ENCODE peak calls at places on chromosome 10, in five cellular contexts. H is SK-N-SH, C is stomach, Y is tibial nerve, L is ovary. R is an unnamed sample. For H3K27me3, the result is how much of the 10 kb centered on the place peaks cover.

GRCh38 chr10:81920213-81920829 is 45.3 kb downstream of the NRG3 start:
- DNase-seq in H (peak), C (no peak), Y (no peak), L (no peak), R (no peak)

GRCh38 chr10:71974489-71975011 is 10.4 kb downstream of the CHST3 start:
- DNase-seq in Y (no peak), C (no peak), L (no peak), H (no peak), R (no peak)

GRCh38 chr10:22978287-22978686 is 50.4 kb downstream of the ARMC3 start:
- DNase-seq in C (no peak), L (no peak), Y (no peak), H (no peak), R (no peak)

GRCh38 chr10:72335394-72336258 is 19.1 kb downstream of the DNAJB12 start:
- DNase-seq in H (peak), L (peak), Y (peak), C (peak), R (peak)

GRCh38 chr10:93580824-93581223 is 14.4 kb downstream of the FFAR4 start:
- DNase-seq in Y (no peak), L (no peak), H (no peak), C (no peak), R (no peak)

GRCh38 chr10:59536576-59537014 is 173.1 kb downstream of the SLC16A9 start:
- DNase-seq in C (no peak), L (peak), H (peak), Y (no peak), R (no peak)

GRCh38 chr10:124087672-124088634 is 5.4 kb downstream of the CHST15 start:
- DNase-seq in L (peak), Y (no peak), C (peak), H (peak), R (peak)

GRCh38 chr10:78937800-78938694 is 130.7 kb upstream of the ZMIZ1 start:
- DNase-seq in Y (no peak), C (no peak), L (no peak), H (peak), R (no peak)

GRCh38 chr10:3741688-3742461 is 43.1 kb downstream of the KLF6 start:
- DNase-seq in L (no peak), Y (no peak), H (no peak), C (no peak), R (no peak)

GRCh38 chr10:17109475-17110207 is 20.0 kb downstream of the CUBN start:
- DNase-seq in L (no peak), H (no peak), Y (no peak), C (no peak), R (no peak)

GRCh38 chr10:59560990-59561389 is 148.7 kb downstream of the SLC16A9 start:
- DNase-seq in L (no peak), C (no peak), H (no peak), Y (no peak), R (no peak)

GRCh38 chr10:114714281-114714741 is 56.2 kb upstream of the ABLIM1 start:
- DNase-seq in Y (no peak), C (peak), L (no peak), H (no peak), R (peak)

GRCh38 chr10:103868200-103868599 is 12.8 kb upstream of the SH3PXD2A start:
- DNase-seq in Y (no peak), L (no peak), H (no peak), C (no peak), R (no peak)

GRCh38 chr10:114151486-114151885 is 22.5 kb downstream of the CCDC186 start:
- DNase-seq in H (no peak), Y (no peak), C (no peak), L (no peak), R (no peak)

GRCh38 chr10:36023939-36024338 is 381.8 kb upstream of the FZD8 start:
- DNase-seq in C (no peak), L (no peak), H (no peak), Y (no peak), R (no peak)

GRCh38 chr10:49690673-49691356 is 11.4 kb downstream of the C10orf53 start:
- DNase-seq in Y (no peak), H (peak), L (no peak), C (no peak), R (no peak)

GRCh38 chr10:55509168-55509567 is 708.1 kb upstream of the PCDH15 start:
- DNase-seq in C (no peak), Y (no peak), H (no peak), L (no peak), R (no peak)

GRCh38 chr10:8159628-8160165 is 105.2 kb downstream of the GATA3 start:
- DNase-seq in H (no peak), Y (no peak), L (no peak), C (no peak), R (no peak)

GRCh38 chr10:112794201-112794600 is 155.8 kb upstream of the TCF7L2 start:
- DNase-seq in H (no peak), Y (no peak), C (no peak), L (no peak), R (no peak)

GRCh38 chr10:72564596-72564995 is 61.3 kb downstream of the MICU1 start:
- DNase-seq in Y (no peak), H (no peak), L (no peak), C (no peak), R (no peak)

GRCh38 chr10:131901181-131901829 is 497 bp downstream of the PPP2R2D start:
- DNase-seq in Y (peak), H (peak), C (peak), L (peak), R (peak)

GRCh38 chr10:79038104-79038840 is 30.5 kb upstream of the ZMIZ1 start:
- DNase-seq in Y (no peak), H (no peak), C (no peak), L (no peak), R (no peak)

GRCh38 chr10:11701451-11702095 is 40.6 kb upstream of the ECHDC3 start:
- DNase-seq in H (no peak), Y (no peak), C (no peak), L (no peak), R (no peak)

DNA sequence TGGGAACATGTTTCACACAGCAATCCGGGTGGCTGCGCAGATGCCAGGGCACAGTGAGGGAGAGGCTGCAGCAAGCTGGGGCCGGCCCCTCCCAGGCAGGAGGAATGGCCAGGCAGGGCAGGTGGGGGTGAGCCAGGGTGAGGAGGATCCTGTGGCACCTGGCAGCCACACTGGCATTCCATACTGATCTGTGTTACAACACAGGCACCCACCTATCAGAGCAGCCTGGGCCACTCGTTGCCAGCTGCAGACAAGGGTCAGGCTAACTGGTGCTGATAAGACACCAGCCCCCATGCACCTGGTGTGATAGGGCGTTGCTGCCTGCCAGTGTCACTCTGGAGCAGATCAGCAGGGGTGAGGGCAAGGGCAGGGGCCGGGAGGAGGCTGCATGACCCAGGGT is 16.6 kb upstream of the RET start:
- DNase-seq in L (no peak), Y (no peak), H (peak), C (peak), R (peak)
- H3K27me3 ChIP-seq in L (under half), Y (under half), H (under half), C (under half), R (under half)

GRCh38 chr10:53702489-53702888 is 929.9 kb upstream of the MBL2 start:
- DNase-seq in L (no peak), C (no peak), Y (no peak), H (no peak), R (no peak)

GRCh38 chr10:53697038-53697437 is 924.5 kb upstream of the MBL2 start:
- DNase-seq in H (no peak), Y (no peak), C (no peak), L (no peak), R (no peak)

GRCh38 chr10:53699231-53699630 is 926.6 kb upstream of the MBL2 start:
- DNase-seq in C (no peak), H (peak), L (no peak), Y (no peak), R (no peak)

GRCh38 chr10:53699684-53700083 is 927.1 kb upstream of the MBL2 start:
- DNase-seq in L (no peak), Y (no peak), H (peak), C (no peak), R (no peak)

GRCh38 chr10:53700227-53700626 is 927.6 kb upstream of the MBL2 start:
- DNase-seq in H (no peak), Y (no peak), L (no peak), C (no peak), R (no peak)
- TF ChIP-seq EP300 in H (no peak), Y (no peak), L (no peak), C (no peak), R (no peak)

GRCh38 chr10:118243907-118244306 is 98.2 kb downstream of the FAM204A start:
- DNase-seq in Y (no peak), L (no peak), C (no peak), H (no peak), R (no peak)
- H3K27me3 ChIP-seq in Y (half or more), L (under half), C (under half), H (under half), R (half or more)

GRCh38 chr10:66882271-66882670 is 43.6 kb upstream of the LRRTM3 start:
- DNase-seq in C (no peak), L (no peak), Y (no peak), H (no peak), R (no peak)

GRCh38 chr10:66888237-66888636 is 37.6 kb upstream of the LRRTM3 start:
- DNase-seq in L (no peak), H (no peak), Y (no peak), C (no peak), R (no peak)

GRCh38 chr10:66892833-66893232 is 33.0 kb upstream of the LRRTM3 start:
- DNase-seq in Y (no peak), L (no peak), C (no peak), H (no peak), R (no peak)

GRCh38 chr10:66881814-66882213 is 44.0 kb upstream of the LRRTM3 start:
- DNase-seq in C (no peak), H (no peak), L (no peak), Y (no peak), R (no peak)

DNA sequence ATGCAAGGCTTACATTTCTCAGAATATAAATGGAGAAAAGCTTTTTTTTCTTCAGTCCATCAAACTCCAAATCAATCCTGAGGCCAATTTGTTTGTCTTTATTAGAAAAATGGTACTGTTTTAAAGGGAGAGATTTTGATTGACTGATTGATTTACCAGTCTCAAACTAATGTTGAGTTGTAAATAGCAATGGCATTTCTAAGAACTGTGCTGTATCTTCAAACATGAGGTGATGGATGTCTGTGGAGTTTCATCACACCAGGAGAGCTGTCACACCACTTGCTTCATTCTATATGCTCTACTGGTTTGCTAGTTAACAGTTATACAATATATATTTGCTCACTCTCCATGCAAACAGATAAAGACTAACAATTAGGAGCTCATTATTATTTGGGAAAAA is 39.0 kb upstream of the LRRTM3 start:
- DNase-seq in L (no peak), C (no peak), H (no peak), Y (no peak), R (no peak)
- TF ChIP-seq EP300 in L (no peak), C (no peak), H (no peak), Y (no peak), R (no peak)

DNA sequence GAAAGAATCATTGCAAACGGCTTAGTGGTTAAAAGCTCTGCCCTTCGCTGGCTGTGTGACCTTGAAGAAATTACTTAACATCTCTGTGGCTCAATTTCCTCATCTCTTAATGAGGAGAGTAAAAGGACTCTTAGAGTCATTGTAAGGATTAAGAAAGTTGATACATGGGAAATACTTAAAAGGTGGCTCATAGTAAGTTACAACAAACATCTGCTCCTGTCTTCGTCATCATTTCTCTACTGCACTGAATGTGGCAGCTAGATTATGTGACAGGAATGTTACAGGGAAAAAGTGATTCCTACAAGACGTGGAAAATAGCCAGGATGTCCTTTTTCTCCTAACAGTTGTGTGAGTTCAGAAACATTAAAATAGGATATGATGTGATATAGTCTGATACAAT is 184.7 kb downstream of the FRMD4A start:
- DNase-seq in Y (no peak), H (no peak), C (no peak), L (no peak), R (no peak)
- H3K27me3 ChIP-seq in Y (under half), H (under half), C (under half), L (under half), R (under half)

R was measured in transverse colon.